ENCODE peak calls at places on chromosomes 3 and 15, in nine cellular contexts. One of them, this sample, is unnamed.

GRCh38 chr3:29718661-29719065 is 437.8 kb downstream of the RBMS3 start:
- DNase-seq in T-helper 22 cell: no peak
- DNase-seq in activated T-cell treated with anti-CD3 and anti-CD28 coated beads for 1 hour: no peak
- DNase-seq in fibroblast of gingiva: no peak
- DNase-seq in effector memory CD4-positive, alpha-beta T cell: no peak
- DNase-seq in aorta: no peak
- DNase-seq in activated CD8-positive, alpha-beta memory T cell treated with anti-CD3 and anti-CD28 coated beads, Interleukin-2, amount 10 ng/mL, durations not matched to agents 7 days and 5 days: no peak
- DNase-seq in GM13976: no peak
- DNase-seq in GM12878: no peak
- DNase-seq in this sample: no peak

GRCh38 chr3:32321095-32321835 is 70.4 kb upstream of the CMTM7 start:
- DNase-seq in GM13976: no peak
- DNase-seq in effector memory CD4-positive, alpha-beta T cell: no peak
- DNase-seq in activated CD8-positive, alpha-beta memory T cell treated with anti-CD3 and anti-CD28 coated beads, Interleukin-2, amount 10 ng/mL, durations not matched to agents 7 days and 5 days: no peak
- DNase-seq in activated T-cell treated with anti-CD3 and anti-CD28 coated beads for 1 hour: no peak
- DNase-seq in T-helper 22 cell: no peak
- DNase-seq in fibroblast of gingiva: no peak
- DNase-seq in GM12878: no peak
- DNase-seq in aorta: no peak
- DNase-seq in this sample: no peak

GRCh38 chr3:127829537-127829936 is 7.2 kb upstream of the MGLL start:
- DNase-seq in activated T-cell treated with anti-CD3 and anti-CD28 coated beads for 1 hour: no peak
- DNase-seq in T-helper 22 cell: no peak
- DNase-seq in activated CD8-positive, alpha-beta memory T cell treated with anti-CD3 and anti-CD28 coated beads, Interleukin-2, amount 10 ng/mL, durations not matched to agents 7 days and 5 days: no peak
- DNase-seq in effector memory CD4-positive, alpha-beta T cell: no peak
- DNase-seq in GM12878: no peak
- DNase-seq in aorta: no peak
- DNase-seq in fibroblast of gingiva: no peak
- DNase-seq in GM13976: no peak
- DNase-seq in this sample: no peak

GRCh38 chr3:194130807-194131589 is 5.0 kb upstream of the HES1 start:
- DNase-seq in effector memory CD4-positive, alpha-beta T cell: no peak
- DNase-seq in fibroblast of gingiva: no peak
- DNase-seq in activated T-cell treated with anti-CD3 and anti-CD28 coated beads for 1 hour: no peak
- DNase-seq in GM12878: peak
- DNase-seq in aorta: no peak
- DNase-seq in GM13976: peak
- DNase-seq in T-helper 22 cell: no peak
- DNase-seq in activated CD8-positive, alpha-beta memory T cell treated with anti-CD3 and anti-CD28 coated beads, Interleukin-2, amount 10 ng/mL, durations not matched to agents 7 days and 5 days: no peak
- DNase-seq in this sample: no peak

GRCh38 chr3:49133226-49133951 is 539 bp upstream of the LAMB2 start:
- DNase-seq in aorta: peak
- DNase-seq in GM13976: no peak
- DNase-seq in activated CD8-positive, alpha-beta memory T cell treated with anti-CD3 and anti-CD28 coated beads, Interleukin-2, amount 10 ng/mL, durations not matched to agents 7 days and 5 days: no peak
- DNase-seq in GM12878: no peak
- DNase-seq in fibroblast of gingiva: peak
- DNase-seq in activated T-cell treated with anti-CD3 and anti-CD28 coated beads for 1 hour: no peak
- DNase-seq in T-helper 22 cell: no peak
- DNase-seq in effector memory CD4-positive, alpha-beta T cell: no peak
- DNase-seq in this sample: no peak

GRCh38 chr3:184336484-184337230 is 743 bp upstream of the FAM131A start:
- DNase-seq in activated CD8-positive, alpha-beta memory T cell treated with anti-CD3 and anti-CD28 coated beads, Interleukin-2, amount 10 ng/mL, durations not matched to agents 7 days and 5 days: no peak
- DNase-seq in GM13976: peak
- DNase-seq in fibroblast of gingiva: peak
- DNase-seq in activated T-cell treated with anti-CD3 and anti-CD28 coated beads for 1 hour: no peak
- DNase-seq in GM12878: no peak
- DNase-seq in aorta: no peak
- DNase-seq in T-helper 22 cell: no peak
- DNase-seq in effector memory CD4-positive, alpha-beta T cell: no peak
- DNase-seq in this sample: no peak

GRCh38 chr15:70193734-70194133 is 96.0 kb upstream of the TLE3 start:
- DNase-seq in activated CD8-positive, alpha-beta memory T cell treated with anti-CD3 and anti-CD28 coated beads, Interleukin-2, amount 10 ng/mL, durations not matched to agents 7 days and 5 days: no peak
- DNase-seq in activated T-cell treated with anti-CD3 and anti-CD28 coated beads for 1 hour: no peak
- DNase-seq in fibroblast of gingiva: no peak
- DNase-seq in GM12878: no peak
- DNase-seq in T-helper 22 cell: no peak
- DNase-seq in aorta: no peak
- DNase-seq in effector memory CD4-positive, alpha-beta T cell: no peak
- DNase-seq in GM13976: no peak
- DNase-seq in this sample: no peak

GRCh38 chr15:58742424-58743160 is 6.9 kb downstream of the ADAM10 start:
- DNase-seq in T-helper 22 cell: no peak
- DNase-seq in effector memory CD4-positive, alpha-beta T cell: no peak
- DNase-seq in activated T-cell treated with anti-CD3 and anti-CD28 coated beads for 1 hour: no peak
- DNase-seq in fibroblast of gingiva: no peak
- DNase-seq in activated CD8-positive, alpha-beta memory T cell treated with anti-CD3 and anti-CD28 coated beads, Interleukin-2, amount 10 ng/mL, durations not matched to agents 7 days and 5 days: no peak
- DNase-seq in aorta: no peak
- DNase-seq in GM12878: no peak
- DNase-seq in GM13976: no peak
- DNase-seq in this sample: no peak

GRCh38 chr3:157393076-157393475 is 43.6 kb upstream of the PTX3 start:
- DNase-seq in effector memory CD4-positive, alpha-beta T cell: no peak
- DNase-seq in aorta: no peak
- DNase-seq in fibroblast of gingiva: no peak
- DNase-seq in GM13976: no peak
- DNase-seq in activated CD8-positive, alpha-beta memory T cell treated with anti-CD3 and anti-CD28 coated beads, Interleukin-2, amount 10 ng/mL, durations not matched to agents 7 days and 5 days: no peak
- DNase-seq in activated T-cell treated with anti-CD3 and anti-CD28 coated beads for 1 hour: no peak
- DNase-seq in GM12878: no peak
- DNase-seq in T-helper 22 cell: no peak
- DNase-seq in this sample: no peak

GRCh38 chr15:38672814-38673292 is 108.2 kb upstream of the RASGRP1 start:
- DNase-seq in GM12878: peak
- DNase-seq in aorta: no peak
- DNase-seq in fibroblast of gingiva: no peak
- DNase-seq in activated T-cell treated with anti-CD3 and anti-CD28 coated beads for 1 hour: no peak
- DNase-seq in effector memory CD4-positive, alpha-beta T cell: no peak
- DNase-seq in activated CD8-positive, alpha-beta memory T cell treated with anti-CD3 and anti-CD28 coated beads, Interleukin-2, amount 10 ng/mL, durations not matched to agents 7 days and 5 days: no peak
- DNase-seq in GM13976: no peak
- DNase-seq in T-helper 22 cell: no peak
- DNase-seq in this sample: no peak

GRCh38 chr3:98388147-98388546 is 2.3 kb upstream of the OR5K3 start:
- DNase-seq in fibroblast of gingiva: no peak
- DNase-seq in T-helper 22 cell: no peak
- DNase-seq in activated T-cell treated with anti-CD3 and anti-CD28 coated beads for 1 hour: no peak
- DNase-seq in effector memory CD4-positive, alpha-beta T cell: no peak
- DNase-seq in activated CD8-positive, alpha-beta memory T cell treated with anti-CD3 and anti-CD28 coated beads, Interleukin-2, amount 10 ng/mL, durations not matched to agents 7 days and 5 days: no peak
- DNase-seq in GM13976: no peak
- DNase-seq in aorta: no peak
- DNase-seq in GM12878: no peak
- DNase-seq in this sample: no peak

GRCh38 chr3:40782086-40782721 is 257.4 kb downstream of the ZNF621 start:
- DNase-seq in activated T-cell treated with anti-CD3 and anti-CD28 coated beads for 1 hour: no peak
- DNase-seq in T-helper 22 cell: no peak
- DNase-seq in GM12878: no peak
- DNase-seq in aorta: no peak
- DNase-seq in activated CD8-positive, alpha-beta memory T cell treated with anti-CD3 and anti-CD28 coated beads, Interleukin-2, amount 10 ng/mL, durations not matched to agents 7 days and 5 days: no peak
- DNase-seq in GM13976: no peak
- DNase-seq in effector memory CD4-positive, alpha-beta T cell: no peak
- DNase-seq in fibroblast of gingiva: no peak
- DNase-seq in this sample: no peak

GRCh38 chr3:190356246-190356645 is 31.7 kb upstream of the CLDN16 start:
- DNase-seq in effector memory CD4-positive, alpha-beta T cell: no peak
- DNase-seq in aorta: no peak
- DNase-seq in activated T-cell treated with anti-CD3 and anti-CD28 coated beads for 1 hour: no peak
- DNase-seq in GM12878: no peak
- DNase-seq in GM13976: no peak
- DNase-seq in fibroblast of gingiva: no peak
- DNase-seq in T-helper 22 cell: no peak
- DNase-seq in activated CD8-positive, alpha-beta memory T cell treated with anti-CD3 and anti-CD28 coated beads, Interleukin-2, amount 10 ng/mL, durations not matched to agents 7 days and 5 days: no peak
- DNase-seq in this sample: no peak

GRCh38 chr3:62723636-62724217 is 151.5 kb downstream of the CADPS start:
- DNase-seq in activated T-cell treated with anti-CD3 and anti-CD28 coated beads for 1 hour: no peak
- DNase-seq in effector memory CD4-positive, alpha-beta T cell: no peak
- DNase-seq in GM12878: no peak
- DNase-seq in fibroblast of gingiva: no peak
- DNase-seq in activated CD8-positive, alpha-beta memory T cell treated with anti-CD3 and anti-CD28 coated beads, Interleukin-2, amount 10 ng/mL, durations not matched to agents 7 days and 5 days: no peak
- DNase-seq in GM13976: no peak
- DNase-seq in aorta: no peak
- DNase-seq in T-helper 22 cell: no peak
- DNase-seq in this sample: no peak

GRCh38 chr3:6928064-6928463 is 67.1 kb downstream of the GRM7 start:
- DNase-seq in effector memory CD4-positive, alpha-beta T cell: no peak
- DNase-seq in T-helper 22 cell: no peak
- DNase-seq in GM12878: no peak
- DNase-seq in aorta: no peak
- DNase-seq in activated T-cell treated with anti-CD3 and anti-CD28 coated beads for 1 hour: no peak
- DNase-seq in activated CD8-positive, alpha-beta memory T cell treated with anti-CD3 and anti-CD28 coated beads, Interleukin-2, amount 10 ng/mL, durations not matched to agents 7 days and 5 days: no peak
- DNase-seq in fibroblast of gingiva: no peak
- DNase-seq in GM13976: no peak
- DNase-seq in this sample: no peak

GRCh38 chr3:31579828-31580227 is 47.1 kb downstream of the STT3B start:
- DNase-seq in fibroblast of gingiva: no peak
- DNase-seq in GM13976: no peak
- DNase-seq in T-helper 22 cell: no peak
- DNase-seq in activated T-cell treated with anti-CD3 and anti-CD28 coated beads for 1 hour: no peak
- DNase-seq in activated CD8-positive, alpha-beta memory T cell treated with anti-CD3 and anti-CD28 coated beads, Interleukin-2, amount 10 ng/mL, durations not matched to agents 7 days and 5 days: no peak
- DNase-seq in aorta: no peak
- DNase-seq in GM12878: no peak
- DNase-seq in effector memory CD4-positive, alpha-beta T cell: no peak
- DNase-seq in this sample: no peak

GRCh38 chr15:71313806-71314205 is 198.5 kb downstream of the THSD4 start:
- DNase-seq in activated T-cell treated with anti-CD3 and anti-CD28 coated beads for 1 hour: no peak
- DNase-seq in aorta: no peak
- DNase-seq in fibroblast of gingiva: peak
- DNase-seq in activated CD8-positive, alpha-beta memory T cell treated with anti-CD3 and anti-CD28 coated beads, Interleukin-2, amount 10 ng/mL, durations not matched to agents 7 days and 5 days: no peak
- DNase-seq in GM12878: no peak
- DNase-seq in T-helper 22 cell: no peak
- DNase-seq in effector memory CD4-positive, alpha-beta T cell: no peak
- DNase-seq in GM13976: no peak
- DNase-seq in this sample: no peak

GRCh38 chr3:136731274-136731884 is 20.8 kb downstream of the STAG1 start:
- DNase-seq in T-helper 22 cell: no peak
- DNase-seq in effector memory CD4-positive, alpha-beta T cell: no peak
- DNase-seq in fibroblast of gingiva: no peak
- DNase-seq in GM12878: no peak
- DNase-seq in GM13976: no peak
- DNase-seq in aorta: no peak
- DNase-seq in activated CD8-positive, alpha-beta memory T cell treated with anti-CD3 and anti-CD28 coated beads, Interleukin-2, amount 10 ng/mL, durations not matched to agents 7 days and 5 days: no peak
- DNase-seq in activated T-cell treated with anti-CD3 and anti-CD28 coated beads for 1 hour: no peak
- DNase-seq in this sample: no peak

GRCh38 chr3:150227839-150228238 is 180.3 kb upstream of the TSC22D2 start:
- DNase-seq in aorta: peak
- DNase-seq in GM13976: peak
- DNase-seq in T-helper 22 cell: no peak
- DNase-seq in effector memory CD4-positive, alpha-beta T cell: no peak
- DNase-seq in fibroblast of gingiva: peak
- DNase-seq in activated T-cell treated with anti-CD3 and anti-CD28 coated beads for 1 hour: peak
- DNase-seq in GM12878: no peak
- DNase-seq in activated CD8-positive, alpha-beta memory T cell treated with anti-CD3 and anti-CD28 coated beads, Interleukin-2, amount 10 ng/mL, durations not matched to agents 7 days and 5 days: peak
- DNase-seq in this sample: no peak

GRCh38 chr3:168981396-168981795 is 682.1 kb downstream of the MECOM start:
- DNase-seq in fibroblast of gingiva: peak
- DNase-seq in aorta: no peak
- DNase-seq in GM13976: no peak
- DNase-seq in T-helper 22 cell: no peak
- DNase-seq in effector memory CD4-positive, alpha-beta T cell: no peak
- DNase-seq in GM12878: no peak
- DNase-seq in activated T-cell treated with anti-CD3 and anti-CD28 coated beads for 1 hour: no peak
- DNase-seq in activated CD8-positive, alpha-beta memory T cell treated with anti-CD3 and anti-CD28 coated beads, Interleukin-2, amount 10 ng/mL, durations not matched to agents 7 days and 5 days: no peak
- DNase-seq in this sample: no peak

GRCh38 chr3:115245437-115245836 is 98.3 kb upstream of the ZBTB20 start:
- DNase-seq in GM13976: no peak
- DNase-seq in activated T-cell treated with anti-CD3 and anti-CD28 coated beads for 1 hour: no peak
- DNase-seq in fibroblast of gingiva: peak
- DNase-seq in GM12878: no peak
- DNase-seq in T-helper 22 cell: no peak
- DNase-seq in activated CD8-positive, alpha-beta memory T cell treated with anti-CD3 and anti-CD28 coated beads, Interleukin-2, amount 10 ng/mL, durations not matched to agents 7 days and 5 days: no peak
- DNase-seq in aorta: peak
- DNase-seq in effector memory CD4-positive, alpha-beta T cell: no peak
- DNase-seq in this sample: no peak

GRCh38 chr15:58179206-58179605 is 41.0 kb downstream of the AQP9 start:
- DNase-seq in aorta: no peak
- DNase-seq in GM12878: no peak
- DNase-seq in GM13976: no peak
- DNase-seq in T-helper 22 cell: no peak
- DNase-seq in activated CD8-positive, alpha-beta memory T cell treated with anti-CD3 and anti-CD28 coated beads, Interleukin-2, amount 10 ng/mL, durations not matched to agents 7 days and 5 days: no peak
- DNase-seq in fibroblast of gingiva: no peak
- DNase-seq in effector memory CD4-positive, alpha-beta T cell: no peak
- DNase-seq in activated T-cell treated with anti-CD3 and anti-CD28 coated beads for 1 hour: no peak
- DNase-seq in this sample: no peak

GRCh38 chr15:98956796-98957553 is 50.6 kb downstream of the PGPEP1L start:
- DNase-seq in GM12878: no peak
- DNase-seq in fibroblast of gingiva: no peak
- DNase-seq in effector memory CD4-positive, alpha-beta T cell: no peak
- DNase-seq in T-helper 22 cell: no peak
- DNase-seq in activated T-cell treated with anti-CD3 and anti-CD28 coated beads for 1 hour: no peak
- DNase-seq in aorta: no peak
- DNase-seq in activated CD8-positive, alpha-beta memory T cell treated with anti-CD3 and anti-CD28 coated beads, Interleukin-2, amount 10 ng/mL, durations not matched to agents 7 days and 5 days: no peak
- DNase-seq in GM13976: no peak
- DNase-seq in this sample: no peak

GRCh38 chr3:123416173-123416572 is 32.7 kb downstream of the ADCY5 start:
- DNase-seq in T-helper 22 cell: no peak
- DNase-seq in effector memory CD4-positive, alpha-beta T cell: no peak
- DNase-seq in aorta: peak
- DNase-seq in GM12878: no peak
- DNase-seq in fibroblast of gingiva: no peak
- DNase-seq in activated T-cell treated with anti-CD3 and anti-CD28 coated beads for 1 hour: no peak
- DNase-seq in activated CD8-positive, alpha-beta memory T cell treated with anti-CD3 and anti-CD28 coated beads, Interleukin-2, amount 10 ng/mL, durations not matched to agents 7 days and 5 days: no peak
- DNase-seq in GM13976: no peak
- DNase-seq in this sample: no peak

GRCh38 chr15:85494035-85494793 is 113.8 kb downstream of the AKAP13 start:
- DNase-seq in activated T-cell treated with anti-CD3 and anti-CD28 coated beads for 1 hour: no peak
- DNase-seq in fibroblast of gingiva: peak
- DNase-seq in activated CD8-positive, alpha-beta memory T cell treated with anti-CD3 and anti-CD28 coated beads, Interleukin-2, amount 10 ng/mL, durations not matched to agents 7 days and 5 days: no peak
- DNase-seq in GM12878: no peak
- DNase-seq in GM13976: no peak
- DNase-seq in T-helper 22 cell: no peak
- DNase-seq in effector memory CD4-positive, alpha-beta T cell: no peak
- DNase-seq in aorta: no peak
- DNase-seq in this sample: no peak

GRCh38 chr3:16618721-16619120 is 13.5 kb upstream of the DAZL start:
- DNase-seq in effector memory CD4-positive, alpha-beta T cell: no peak
- DNase-seq in activated T-cell treated with anti-CD3 and anti-CD28 coated beads for 1 hour: no peak
- DNase-seq in activated CD8-positive, alpha-beta memory T cell treated with anti-CD3 and anti-CD28 coated beads, Interleukin-2, amount 10 ng/mL, durations not matched to agents 7 days and 5 days: no peak
- DNase-seq in GM12878: no peak
- DNase-seq in T-helper 22 cell: no peak
- DNase-seq in aorta: no peak
- DNase-seq in fibroblast of gingiva: peak
- DNase-seq in GM13976: no peak
- DNase-seq in this sample: no peak

GRCh38 chr3:140499114-140499757 is 178.6 kb upstream of the TRIM42 start:
- DNase-seq in fibroblast of gingiva: peak
- DNase-seq in aorta: no peak
- DNase-seq in GM13976: no peak
- DNase-seq in activated CD8-positive, alpha-beta memory T cell treated with anti-CD3 and anti-CD28 coated beads, Interleukin-2, amount 10 ng/mL, durations not matched to agents 7 days and 5 days: no peak
- DNase-seq in activated T-cell treated with anti-CD3 and anti-CD28 coated beads for 1 hour: no peak
- DNase-seq in T-helper 22 cell: no peak
- DNase-seq in effector memory CD4-positive, alpha-beta T cell: no peak
- DNase-seq in GM12878: no peak
- DNase-seq in this sample: no peak

GRCh38 chr3:139117883-139118760 is 73.4 kb upstream of the PRR23C start:
- DNase-seq in fibroblast of gingiva: no peak
- DNase-seq in activated CD8-positive, alpha-beta memory T cell treated with anti-CD3 and anti-CD28 coated beads, Interleukin-2, amount 10 ng/mL, durations not matched to agents 7 days and 5 days: no peak
- DNase-seq in effector memory CD4-positive, alpha-beta T cell: no peak
- DNase-seq in aorta: no peak
- DNase-seq in GM13976: no peak
- DNase-seq in activated T-cell treated with anti-CD3 and anti-CD28 coated beads for 1 hour: no peak
- DNase-seq in GM12878: no peak
- DNase-seq in T-helper 22 cell: no peak
- DNase-seq in this sample: no peak

GRCh38 chr15:81303241-81304225 is 20.4 kb downstream of the STARD5 start:
- DNase-seq in T-helper 22 cell: no peak
- DNase-seq in GM13976: no peak
- DNase-seq in activated T-cell treated with anti-CD3 and anti-CD28 coated beads for 1 hour: no peak
- DNase-seq in effector memory CD4-positive, alpha-beta T cell: no peak
- DNase-seq in GM12878: no peak
- DNase-seq in fibroblast of gingiva: no peak
- DNase-seq in aorta: no peak
- DNase-seq in activated CD8-positive, alpha-beta memory T cell treated with anti-CD3 and anti-CD28 coated beads, Interleukin-2, amount 10 ng/mL, durations not matched to agents 7 days and 5 days: no peak
- DNase-seq in this sample: no peak

GRCh38 chr15:95138604-95139270 is 907.4 kb downstream of the MCTP2 start:
- DNase-seq in T-helper 22 cell: no peak
- DNase-seq in activated CD8-positive, alpha-beta memory T cell treated with anti-CD3 and anti-CD28 coated beads, Interleukin-2, amount 10 ng/mL, durations not matched to agents 7 days and 5 days: no peak
- DNase-seq in aorta: no peak
- DNase-seq in activated T-cell treated with anti-CD3 and anti-CD28 coated beads for 1 hour: no peak
- DNase-seq in GM13976: no peak
- DNase-seq in GM12878: no peak
- DNase-seq in fibroblast of gingiva: no peak
- DNase-seq in effector memory CD4-positive, alpha-beta T cell: no peak
- DNase-seq in this sample: no peak

GRCh38 chr3:82643948-82644347 is 882.5 kb upstream of the GBE1 start:
- DNase-seq in aorta: no peak
- DNase-seq in T-helper 22 cell: no peak
- DNase-seq in fibroblast of gingiva: no peak
- DNase-seq in effector memory CD4-positive, alpha-beta T cell: no peak
- DNase-seq in activated T-cell treated with anti-CD3 and anti-CD28 coated beads for 1 hour: no peak
- DNase-seq in activated CD8-positive, alpha-beta memory T cell treated with anti-CD3 and anti-CD28 coated beads, Interleukin-2, amount 10 ng/mL, durations not matched to agents 7 days and 5 days: no peak
- DNase-seq in GM13976: no peak
- DNase-seq in GM12878: no peak
- DNase-seq in this sample: no peak